ENCODE peak calls at places on chromosomes 7 and 10, in four cellular contexts. X is GM23338, R is mesenchymal stem cell, V is fibroblast of lung. P is an unnamed sample.

GRCh38 chr10:111933937-111934336 is 249.6 kb downstream of the GPAM start:
- DNase-seq in X (peak; percentile 52), R (no peak), V (no peak), P (peak; percentile 15)

GRCh38 chr7:23291957-23292560 is 7.1 kb upstream of the MALSU1 start:
- DNase-seq in X (no peak), R (no peak), V (no peak), P (no peak)

GRCh38 chr7:129376076-129376777 is 58.0 kb upstream of the STRIP2 start:
- DNase-seq in X (peak; percentile 68), R (peak; percentile 41), V (peak; percentile 43), P (peak; percentile 30)

GRCh38 chr7:2019693-2020511 is 212.8 kb downstream of the MAD1L1 start:
- DNase-seq in X (no peak), R (peak; percentile 77), V (peak; percentile 96), P (peak; percentile 64)

GRCh38 chr10:53135213-53135896 is 362.8 kb upstream of the MBL2 start:
- DNase-seq in X (no peak), R (no peak), V (no peak), P (no peak)

GRCh38 chr10:93190377-93190776 is 116.7 kb downstream of the CYP26A1 start:
- DNase-seq in X (no peak), R (no peak), V (no peak), P (no peak)

GRCh38 chr7:130960208-130960988 is 226.4 kb upstream of the KLF14 start:
- DNase-seq in X (no peak), R (peak; percentile 99), V (peak; percentile 99), P (no peak)

GRCh38 chr7:101990811-101991418 is 173.5 kb downstream of the CUX1 start:
- DNase-seq in X (no peak), R (no peak), V (no peak), P (no peak)

GRCh38 chr7:26681819-26682418 is 182.5 kb downstream of the SKAP2 start:
- DNase-seq in X (peak; percentile 43), R (peak; percentile 34), V (peak; percentile 53), P (no peak)

GRCh38 chr10:110151467-110151866 is 55.9 kb upstream of the MXI1 start:
- DNase-seq in X (no peak), R (no peak), V (no peak), P (peak; percentile 51)

GRCh38 chr7:155850001-155850436 is 37.8 kb upstream of the SHH start:
- DNase-seq in X (no peak), R (no peak), V (no peak), P (no peak)

GRCh38 chr10:137606-138005 is 2.4 kb downstream of the ZMYND11 start:
- DNase-seq in X (no peak), R (no peak), V (peak; percentile 27), P (no peak)

GRCh38 chr10:14810969-14811953 is 26.6 kb downstream of the CDNF start:
- DNase-seq in X (peak; percentile 25), R (no peak), V (no peak), P (peak; percentile 17)

GRCh38 chr7:157941210-157941609 is 604.4 kb downstream of the DNAJB6 start:
- DNase-seq in X (no peak), R (no peak), V (no peak), P (no peak)
- H3K27me3 ChIP-seq in X (no peaks in the 10 kb centered on the region), R (no peaks in the 10 kb centered on the region), V (no peaks in the 10 kb centered on the region), P (no peaks in the 10 kb centered on the region)

GRCh38 chr7:113804475-113805130 is 114.2 kb downstream of the PPP1R3A start:
- DNase-seq in X (no peak), R (no peak), V (no peak), P (no peak)

GRCh38 chr7:113809591-113809990 is 109.2 kb downstream of the PPP1R3A start:
- DNase-seq in X (no peak), R (no peak), V (no peak), P (no peak)

GRCh38 chr7:113806633-113807327 is 112.0 kb downstream of the PPP1R3A start:
- DNase-seq in X (no peak), R (no peak), V (peak; percentile 33), P (no peak)

GRCh38 chr7:113801751-113802150 is 117.1 kb downstream of the PPP1R3A start:
- DNase-seq in X (no peak), R (no peak), V (no peak), P (no peak)

DNA sequence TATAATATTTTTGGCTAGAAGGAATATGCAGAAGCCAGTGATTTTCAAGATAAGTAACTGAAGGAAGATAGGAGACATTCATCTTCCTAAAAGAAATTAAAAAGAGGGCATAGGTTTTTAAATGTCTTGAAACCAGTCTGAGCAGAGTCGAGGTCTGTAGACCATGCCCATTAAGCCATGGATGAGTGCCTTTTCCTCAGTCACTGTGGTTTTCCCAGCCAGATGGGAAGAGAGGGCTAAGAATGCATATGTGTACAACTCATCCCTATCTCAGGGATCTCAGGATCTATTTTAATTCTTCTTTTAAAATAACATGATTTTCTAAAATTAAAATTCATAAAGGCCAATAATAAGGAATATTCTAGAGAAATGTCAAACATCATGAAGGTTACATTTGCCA is 112.8 kb downstream of the PPP1R3A start:
- DNase-seq in X (no peak), R (no peak), V (no peak), P (no peak)
- H3K4me3 ChIP-seq in X (no peak overlapping the region), R (no peak overlapping the region), V (no peak overlapping the region), P (no peak overlapping the region)

GRCh38 chr7:78175330-78175729 is 376.8 kb downstream of the PHTF2 start:
- DNase-seq in X (no peak), R (no peak), V (no peak), P (no peak)

GRCh38 chr7:78172138-78172887 is 373.7 kb downstream of the PHTF2 start:
- DNase-seq in X (peak; percentile 22), R (no peak), V (no peak), P (no peak)

GRCh38 chr7:78175744-78176143 is 377.2 kb downstream of the PHTF2 start:
- DNase-seq in X (no peak), R (no peak), V (no peak), P (no peak)

GRCh38 chr7:78171398-78171797 is 372.8 kb downstream of the PHTF2 start:
- DNase-seq in X (no peak), R (no peak), V (no peak), P (no peak)

DNA sequence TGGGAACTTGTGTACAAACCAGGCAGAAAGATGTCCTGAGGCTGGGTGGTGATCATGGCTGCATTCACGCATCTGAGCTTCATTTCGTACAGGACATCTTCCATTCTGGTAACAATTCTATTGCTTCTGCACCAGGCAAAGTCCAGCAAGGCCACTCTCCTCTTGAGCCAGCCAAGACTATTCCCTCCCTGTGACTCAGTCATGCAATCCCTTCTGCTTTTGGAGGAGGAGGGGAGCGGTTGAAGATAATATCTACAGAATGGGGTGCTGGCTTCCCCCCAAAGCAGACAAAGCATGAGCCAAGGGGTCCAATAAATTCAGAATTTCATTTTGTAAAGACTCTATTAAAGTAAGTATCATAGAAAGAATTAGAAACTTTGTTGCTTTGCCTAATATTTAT is 374.6 kb downstream of the PHTF2 start:
- DNase-seq in X (no peak), R (no peak), V (no peak), P (no peak)
- H3K27me3 ChIP-seq in X (no peaks in the 10 kb centered on the region), R (no peaks in the 10 kb centered on the region), V (no peaks in the 10 kb centered on the region), P (no peaks in the 10 kb centered on the region)

DNA sequence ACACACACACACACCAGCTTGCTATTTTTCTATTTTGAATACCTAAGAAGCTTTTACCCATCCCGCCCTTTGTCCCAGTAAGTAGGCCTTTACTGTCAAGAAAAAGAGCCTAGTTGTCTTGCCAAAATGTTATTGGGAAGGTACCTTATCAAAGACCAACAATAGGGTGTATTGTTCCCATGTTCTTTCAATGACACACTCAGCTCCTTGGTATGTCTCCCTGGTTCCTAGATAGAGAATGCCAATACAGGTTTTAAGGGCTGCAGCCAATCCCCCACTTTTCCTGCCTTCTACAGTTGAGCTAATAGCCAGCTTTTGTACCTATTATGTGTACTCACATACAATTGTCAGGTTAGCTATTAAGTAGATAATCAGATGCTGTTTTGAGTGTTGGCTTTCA is 92.0 kb upstream of the LRRTM3 start:
- DNase-seq in X (no peak), R (no peak), V (no peak), P (no peak)
- H3K4me3 ChIP-seq in X (no peak overlapping the region), R (no peak overlapping the region), V (no peak overlapping the region), P (no peak overlapping the region)

GRCh38 chr10:69574571-69574978 is 1.4 kb upstream of the NEUROG3 start:
- DNase-seq in X (peak; percentile 77), R (no peak), V (no peak), P (peak; percentile 75)

GRCh38 chr10:69575164-69575722 is 2.0 kb upstream of the NEUROG3 start:
- DNase-seq in X (no peak), R (no peak), V (no peak), P (no peak)

GRCh38 chr10:69572159-69573055 is 815 bp downstream of the NEUROG3 start:
- DNase-seq in X (peak; percentile 63), R (peak; percentile 2), V (no peak), P (peak; percentile 73)

GRCh38 chr10:69571618-69572158 is 1.5 kb downstream of the NEUROG3 start:
- DNase-seq in X (peak; percentile 66), R (no peak), V (no peak), P (peak; percentile 75)

DNA sequence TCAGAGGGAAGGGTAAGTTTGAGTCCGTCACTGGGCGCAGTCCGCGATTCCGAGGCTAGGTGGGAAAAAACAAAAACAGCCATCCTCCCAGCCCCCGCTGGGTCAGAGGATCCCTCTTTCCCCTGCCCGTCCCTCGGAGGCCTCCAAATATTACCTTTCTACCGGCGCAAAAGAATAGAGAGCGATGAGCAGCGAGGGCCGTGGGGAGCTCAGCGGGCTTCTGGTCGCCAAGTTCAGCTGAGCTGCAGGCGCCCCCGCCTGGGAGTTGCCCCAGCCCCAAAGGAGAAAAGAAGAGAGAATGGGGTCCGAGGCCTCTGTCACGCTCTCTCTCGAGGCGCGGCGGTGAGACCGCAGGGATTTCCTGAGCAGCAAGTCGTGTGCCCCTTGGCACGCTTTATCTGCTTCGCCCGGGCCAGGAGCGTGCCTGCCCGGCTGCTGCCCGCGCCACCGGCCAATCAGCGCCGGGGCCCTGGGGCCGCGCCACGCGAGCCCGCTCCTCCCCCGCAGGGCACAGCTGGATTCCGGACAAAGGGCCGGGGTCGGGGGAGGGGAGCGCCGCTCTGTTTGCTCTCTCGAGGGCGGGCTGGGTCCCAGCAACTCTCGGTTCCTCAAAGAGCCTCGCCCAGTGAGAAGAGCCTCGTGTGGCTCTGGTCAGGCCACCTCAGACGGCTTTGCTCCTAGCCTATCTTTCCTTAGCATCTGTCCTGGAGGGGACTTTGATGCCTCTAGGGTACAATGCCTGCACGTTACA is at the start of gene NEUROG3:
- DNase-seq in X (peak; percentile 74), R (no peak), V (no peak), P (peak; percentile 89)
- H3K27me3 ChIP-seq in X (peaks cover 99% of the 10 kb centered on the region), R (peaks cover 100% of the 10 kb centered on the region), V (peaks cover 74% of the 10 kb centered on the region), P (peaks cover 97% of the 10 kb centered on the region)

DNA sequence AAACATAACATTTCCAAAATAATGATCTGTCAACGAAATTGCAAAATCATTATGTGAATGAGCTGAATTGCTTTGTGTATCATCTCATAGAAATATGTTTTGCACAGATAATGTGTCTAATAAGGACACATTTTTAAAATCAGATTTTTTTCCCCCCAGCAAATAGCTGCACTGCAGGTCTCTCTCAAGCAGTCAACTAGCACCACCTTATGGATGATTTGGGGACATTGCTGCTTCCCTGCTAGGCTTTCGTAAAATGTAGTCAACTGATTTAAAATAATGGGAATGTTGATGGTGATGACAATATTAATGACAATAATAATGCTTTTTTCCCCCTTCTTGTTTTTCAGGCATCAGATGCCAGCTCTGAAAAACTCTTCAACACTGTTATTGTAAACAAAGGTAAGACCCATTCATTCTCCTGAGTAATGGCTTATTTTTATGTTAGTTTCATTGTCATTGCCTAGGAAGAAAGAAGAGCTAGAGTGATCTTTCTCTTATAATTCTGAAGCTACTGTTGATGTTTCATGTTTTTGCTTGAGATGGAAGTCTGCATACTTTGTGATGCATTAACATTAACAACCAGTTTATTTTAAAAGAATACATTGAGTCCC is 433.6 kb upstream of the GALNT17 start:
- DNase-seq in X (peak; percentile 72), R (peak; percentile 56), V (peak; percentile 81), P (peak; percentile 67)
- H3K4me3 ChIP-seq in X (peak overlapping the region; percentile 78), R (no peak overlapping the region), V (no peak overlapping the region), P (no peak overlapping the region)

GRCh38 chr7:158606111-158606510 is 18.5 kb upstream of the PTPRN2 start:
- DNase-seq in X (no peak), R (no peak), V (no peak), P (no peak)
- H3K27me3 ChIP-seq in X (no peaks in the 10 kb centered on the region), R (no peaks in the 10 kb centered on the region), V (no peaks in the 10 kb centered on the region), P (no peaks in the 10 kb centered on the region)

GRCh38 chr10:36191009-36191408 is 548.9 kb upstream of the FZD8 start:
- DNase-seq in X (peak; percentile 8), R (no peak), V (no peak), P (no peak)
- H3K4me3 ChIP-seq in X (no peak overlapping the region), R (no peak overlapping the region), V (no peak overlapping the region), P (no peak overlapping the region)